ENCODE peak calls at places on chromosomes 5 and 9, in ten cellular contexts. O, R, L, A, J, S, Y, E, K and T are unnamed samples.
A peak's percentile ranks its signal among the peaks of the same experiment; 100 is the strongest.

GRCh38 chr5:127519527-127519926 is 2.1 kb downstream of the PRRC1 start:
- DNase-seq in O (no peak), Y (no peak), J (no peak), K (no peak), E (no peak), R (no peak), L (no peak), S (no peak), A (no peak), T (no peak)

GRCh38 chr9:95822583-95823431 is 52.7 kb upstream of the ERCC6L2 start:
- DNase-seq in O (no peak), A (peak; percentile 41), Y (peak; percentile 79), K (no peak), R (no peak), L (peak; percentile 93), J (no peak), S (no peak), E (no peak), T (peak; percentile 24)

GRCh38 chr9:113580041-113580953 is 116.8 kb downstream of the RGS3 start:
- DNase-seq in K (peak; percentile 92), S (no peak), E (peak; percentile 77), L (no peak), Y (no peak), R (peak; percentile 50), A (no peak), O (peak; percentile 80), J (no peak), T (peak; percentile 89)

GRCh38 chr5:128038641-128039040 is 44.9 kb upstream of the SLC12A2 start:
- DNase-seq in E (no peak), A (peak; percentile 58), S (no peak), Y (no peak), O (no peak), L (peak; percentile 29), R (no peak), K (no peak), J (no peak), T (peak; percentile 63)

GRCh38 chr9:71984388-71985069 is 73.1 kb downstream of the C9orf85 start:
- DNase-seq in J (no peak), Y (peak; percentile 46), E (no peak), R (no peak), O (peak; percentile 92), L (no peak), S (peak; percentile 27), K (no peak), A (no peak), T (peak; percentile 67)

GRCh38 chr9:121173501-121173900 is 28.2 kb downstream of the RAB14 start:
- DNase-seq in A (no peak), R (no peak), L (no peak), E (no peak), J (no peak), S (no peak), K (no peak), Y (no peak), O (no peak), T (no peak)

GRCh38 chr5:55360190-55360589 is 52.4 kb downstream of the MTREX start:
- DNase-seq in S (no peak), O (no peak), L (no peak), R (no peak), K (no peak), Y (no peak), A (peak; percentile 4), J (no peak), E (no peak), T (peak; percentile 81)

GRCh38 chr5:134511796-134512660 is 13.4 kb upstream of the JADE2 start:
- DNase-seq in R (no peak), Y (no peak), E (no peak), A (peak; percentile 82), O (peak; percentile 94), K (peak; percentile 79), J (no peak), S (peak; percentile 51), L (no peak), T (peak; percentile 49)

GRCh38 chr9:75624984-75625383 is 265.5 kb upstream of the PCSK5 start:
- DNase-seq in O (no peak), L (no peak), S (no peak), A (no peak), Y (no peak), K (no peak), R (no peak), J (no peak), E (no peak), T (no peak)

GRCh38 chr9:94865599-94866456 is 139.3 kb downstream of the AOPEP start:
- DNase-seq in E (no peak), J (no peak), Y (no peak), S (peak; percentile 20), O (peak; percentile 72), R (no peak), K (no peak), L (no peak), A (peak; percentile 62), T (no peak)

GRCh38 chr9:133994359-133995011 is 2.4 kb upstream of the VAV2 start:
- DNase-seq in J (peak; percentile 86), A (peak; percentile 72), L (no peak), Y (no peak), O (peak; percentile 84), R (peak; percentile 81), E (peak; percentile 46), K (no peak), S (peak; percentile 95), T (peak; percentile 66)

GRCh38 chr9:109745335-109746283 is 34.4 kb upstream of the PALM2AKAP2 start:
- DNase-seq in E (no peak), J (no peak), K (peak; percentile 62), R (no peak), O (no peak), A (no peak), L (peak; percentile 79), Y (no peak), S (peak; percentile 41), T (peak; percentile 16)

GRCh38 chr5:53089481-53089976 is 20.0 kb downstream of the MOCS2 start:
- DNase-seq in E (peak; percentile 28), S (no peak), R (no peak), O (no peak), L (no peak), K (no peak), J (no peak), A (no peak), Y (no peak), T (no peak)

GRCh38 chr5:83865579-83865978 is 144.9 kb upstream of the HAPLN1 start:
- DNase-seq in E (no peak), K (no peak), Y (no peak), R (no peak), J (no peak), L (no peak), S (no peak), O (no peak), A (no peak), T (no peak)

DNA sequence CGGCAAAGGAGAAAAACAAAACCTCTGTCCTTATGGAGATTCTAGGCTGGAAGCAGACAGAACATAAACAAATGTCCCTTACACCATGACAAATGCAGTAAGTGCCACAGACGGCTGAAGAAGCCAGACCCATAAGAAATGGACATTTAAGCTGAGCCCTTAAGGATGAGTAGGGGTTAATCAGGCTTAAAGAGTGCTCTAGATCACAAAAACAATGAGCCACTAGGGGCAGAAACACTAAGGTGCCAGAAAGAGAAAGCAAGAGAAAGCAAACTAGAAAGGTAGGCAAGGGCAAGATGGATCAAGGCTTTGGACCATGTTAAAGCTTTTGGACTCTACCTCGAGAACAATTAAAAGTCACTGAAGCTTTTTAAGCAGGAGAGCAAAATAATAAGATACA is 326.9 kb upstream of the WWC1 start:
- DNase-seq in L (no peak), S (no peak), J (no peak), K (no peak), O (no peak), E (no peak), Y (no peak), R (no peak), A (no peak), T (peak; percentile 14)
- TF ChIP-seq CTCF in L (peak; percentile 47), S (no peak), J (peak; percentile 44), K (no peak), O (no peak), E (no peak), Y (peak; percentile 11), R (no peak), A (no peak), T (peak; percentile 38)

GRCh38 chr5:157434096-157434495 is 25.9 kb upstream of the NIPAL4 start:
- DNase-seq in J (no peak), Y (no peak), A (no peak), L (no peak), S (no peak), O (no peak), K (no peak), R (no peak), E (no peak), T (no peak)

DNA sequence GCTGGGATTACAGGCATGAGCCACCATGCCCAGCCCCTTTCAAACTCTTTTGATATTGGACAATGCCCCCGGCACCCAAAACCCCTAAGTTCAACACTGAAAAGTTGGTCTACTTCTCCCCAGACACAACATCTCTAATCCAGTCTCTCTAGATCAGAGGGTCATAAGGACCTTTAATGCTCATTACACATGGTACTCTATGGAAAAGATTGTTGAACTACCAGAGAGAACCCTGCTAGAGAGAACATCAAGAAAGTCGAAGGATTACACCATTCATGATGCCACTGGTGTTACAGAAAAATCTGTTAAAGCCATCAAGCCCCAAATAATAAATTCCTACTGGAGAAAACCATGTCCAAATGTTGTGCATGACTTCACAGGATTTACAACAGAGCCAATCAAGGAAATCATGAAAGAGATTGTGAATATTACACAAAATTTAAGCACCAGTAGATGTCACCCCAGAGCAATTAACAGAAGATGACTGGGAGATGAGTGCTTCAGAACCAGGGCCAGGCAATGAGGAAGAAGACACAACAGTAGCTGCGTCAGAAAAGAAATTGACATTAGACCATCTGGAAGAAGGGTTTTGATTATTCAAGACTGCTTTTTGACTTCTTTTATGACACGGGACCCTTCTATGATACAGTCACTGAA is 28.3 kb upstream of the NIPAL4 start:
- DNase-seq in O (no peak), Y (peak; percentile 31), E (peak; percentile 35), L (peak; percentile 38), J (no peak), A (peak; percentile 63), K (no peak), S (no peak), R (no peak), T (peak; percentile 75)
- TF ChIP-seq CTCF in O (peak; percentile 62), Y (peak; percentile 49), E (peak; percentile 71), L (peak; percentile 45), J (peak; percentile 39), A (peak; percentile 74), K (peak; percentile 42), S (peak; percentile 39), R (peak; percentile 44), T (peak; percentile 54)

GRCh38 chr5:80407735-80408474 is at the start of gene ZFYVE16:
- DNase-seq in A (peak; percentile 97), S (peak; percentile 99), R (peak; percentile 96), L (peak; percentile 91), K (peak; percentile 99), J (peak; percentile 96), O (peak; percentile 99), Y (peak; percentile 86), E (peak; percentile 97), T (peak; percentile 97)
- TF ChIP-seq CTCF in A (no peak), S (peak; percentile 39), R (no peak), L (peak; percentile 44), K (no peak), J (peak; percentile 47), O (peak; percentile 44), Y (peak; percentile 52), E (peak; percentile 44), T (no peak)

GRCh38 chr9:26863074-26863473 is 29.5 kb downstream of the CAAP1 start:
- DNase-seq in S (no peak), A (peak; percentile 21), O (no peak), K (no peak), R (no peak), E (no peak), J (no peak), Y (no peak), L (peak; percentile 6), T (peak; percentile 3)
- TF ChIP-seq CTCF in S (no peak), A (peak; percentile 54), O (peak; percentile 18), K (no peak), R (no peak), E (peak; percentile 35), J (peak; percentile 55), Y (peak; percentile 9), L (peak; percentile 31), T (peak; percentile 42)